ENCODE peak calls at places on chromosomes 4 and X, in five cellular contexts. V is OCI-LY7, T is H4, P is right cardiac atrium, J is NCI-H2107. K is an unnamed sample.

GRCh38 chrX:40282901-40283674 is 185.3 kb upstream of the BCOR start:
- DNase-seq in V (no peak), T (no peak), P (no peak), J (no peak), K (no peak)

GRCh38 chr4:128979934-128980333 is 113.4 kb downstream of the SCLT1 start:
- DNase-seq in V (no peak), T (peak), P (no peak), J (no peak), K (peak)

GRCh38 chr4:128601992-128602695 is 207.4 kb upstream of the JADE1 start:
- DNase-seq in V (no peak), T (peak), P (peak), J (no peak), K (no peak)

GRCh38 chr4:87975466-87975865 is at the start of gene SPP1:
- DNase-seq in V (peak), T (peak), P (no peak), J (no peak), K (no peak)

GRCh38 chr4:6692806-6693205 is 872 bp upstream of the S100P start:
- DNase-seq in V (no peak), T (no peak), P (no peak), J (no peak), K (no peak)

GRCh38 chr4:742742-743311 is 37.2 kb downstream of the PCGF3 start:
- DNase-seq in V (peak), T (peak), P (peak), J (peak), K (peak)

GRCh38 chrX:38861489-38861888 is 60.2 kb downstream of the MID1IP1 start:
- DNase-seq in V (no peak), T (no peak), P (no peak), J (no peak), K (no peak)

GRCh38 chr4:8072235-8072968 is 86.2 kb downstream of the ABLIM2 start:
- DNase-seq in V (no peak), T (no peak), P (no peak), J (no peak), K (peak)

GRCh38 chrX:125757794-125758564 is 408.1 kb downstream of the DCAF12L2 start:
- DNase-seq in V (no peak), T (peak), P (peak), J (no peak), K (peak)

GRCh38 chr4:101198741-101199339 is 148.5 kb downstream of the PPP3CA start:
- DNase-seq in V (no peak), T (no peak), P (no peak), J (no peak), K (no peak)

GRCh38 chrX:108359811-108360602 is 78.2 kb downstream of the COL4A6 start:
- DNase-seq in V (no peak), T (no peak), P (no peak), J (no peak), K (no peak)

GRCh38 chr4:78534286-78534955 is 17.1 kb upstream of the ANXA3 start:
- DNase-seq in V (no peak), T (peak), P (no peak), J (no peak), K (no peak)

GRCh38 chrX:154600962-154601374 is 16.0 kb downstream of the CTAG1A start:
- DNase-seq in V (no peak), T (peak), P (no peak), J (no peak), K (no peak)

GRCh38 chrX:107168712-107169111 is 37.5 kb downstream of the NUP62CL start:
- DNase-seq in V (no peak), T (no peak), P (no peak), J (no peak), K (no peak)

GRCh38 chr4:11418610-11419009 is 10.1 kb downstream of the HS3ST1 start:
- DNase-seq in V (no peak), T (peak), P (no peak), J (no peak), K (no peak)

GRCh38 chr4:153799708-153800074 is 10.8 kb upstream of the SFRP2 start:
- DNase-seq in V (no peak), T (no peak), P (no peak), J (no peak), K (no peak)

GRCh38 chr4:53541577-53542206 is 49.6 kb downstream of the LNX1 start:
- DNase-seq in V (no peak), T (no peak), P (no peak), J (no peak), K (peak)

GRCh38 chrX:78330540-78330939 is 3.1 kb upstream of the CYSLTR1 start:
- DNase-seq in V (no peak), T (no peak), P (no peak), J (no peak), K (no peak)

GRCh38 chrX:22974616-22975015 is 25.1 kb upstream of the DDX53 start:
- DNase-seq in V (no peak), T (no peak), P (no peak), J (no peak), K (no peak)

GRCh38 chr4:5824635-5825034 is 68.3 kb downstream of the CRMP1 start:
- DNase-seq in V (peak), T (peak), P (no peak), J (no peak), K (peak)

GRCh38 chr4:110020139-110020538 is 107.5 kb downstream of the EGF start:
- DNase-seq in V (no peak), T (no peak), P (no peak), J (no peak), K (peak)

GRCh38 chrX:143634701-143635442 is 1.0 kb downstream of the SLITRK4 start:
- DNase-seq in V (no peak), T (no peak), P (no peak), J (no peak), K (no peak)

GRCh38 chrX:151698485-151698884 is 3.2 kb downstream of the PRRG3 start:
- DNase-seq in V (no peak), T (no peak), P (no peak), J (no peak), K (no peak)

GRCh38 chr4:16161866-16162408 is 64.3 kb downstream of the TAPT1 start:
- DNase-seq in V (no peak), T (no peak), P (no peak), J (no peak), K (no peak)

GRCh38 chr4:53582194-53582593 is 9.1 kb downstream of the LNX1 start:
- DNase-seq in V (no peak), T (no peak), P (no peak), J (no peak), K (no peak)

GRCh38 chr4:140237616-140238352 is 83.8 kb upstream of the MAML3 start:
- DNase-seq in V (peak), T (peak), P (peak), J (peak), K (peak)

GRCh38 chr4:121764702-121765367 is at the start of gene SMIM43:
- DNase-seq in V (no peak), T (no peak), P (no peak), J (no peak), K (peak)

GRCh38 chr4:185779520-185779919 is 32.5 kb downstream of the SORBS2 start:
- DNase-seq in V (no peak), T (no peak), P (no peak), J (no peak), K (no peak)

GRCh38 chrX:6226646-6227444 is 1.8 kb downstream of the NLGN4X start:
- DNase-seq in V (no peak), T (no peak), P (peak), J (no peak), K (peak)

GRCh38 chr4:182604161-182604591 is 313.0 kb downstream of the DCTD start:
- DNase-seq in V (no peak), T (no peak), P (no peak), J (no peak), K (peak)

GRCh38 chrX:42102586-42103282 is 179.4 kb upstream of the CASK start:
- DNase-seq in V (no peak), T (no peak), P (no peak), J (no peak), K (no peak)

GRCh38 chrX:101347859-101348451 is 587 bp downstream of the TIMM8A start:
- DNase-seq in V (no peak), T (no peak), P (no peak), J (no peak), K (no peak)

GRCh38 chr4:34720563-34720962 is 1523.8 kb downstream of the ARAP2 start:
- DNase-seq in V (peak), T (peak), P (no peak), J (no peak), K (peak)

GRCh38 chrX:67094061-67094460 is 449.8 kb upstream of the AR start:
- DNase-seq in V (no peak), T (no peak), P (no peak), J (no peak), K (no peak)

GRCh38 chr4:168483786-168484185 is 3.5 kb upstream of the DDX60L start:
- DNase-seq in V (no peak), T (no peak), P (no peak), J (no peak), K (no peak)

GRCh38 chrX:53605004-53605403 is 81.5 kb downstream of the HUWE1 start:
- DNase-seq in V (no peak), T (no peak), P (no peak), J (no peak), K (no peak)

K was measured in A673.